ENCODE peak calls at places on chromosomes 5 and 9, in seven cellular contexts. U, L, A, H, D, I and W are unnamed samples.
A peak's percentile ranks its signal among the peaks of the same experiment; 100 is the strongest.

GRCh38 chr9:1876891-1877496 is 138.2 kb upstream of the SMARCA2 start:
- DNase-seq in A (no peak), L (no peak), U (no peak), I (no peak), H (no peak), D (no peak), W (no peak)

GRCh38 chr5:39014544-39014943 is 59.7 kb downstream of the RICTOR start:
- DNase-seq in I (no peak), A (no peak), U (peak; percentile 62), D (no peak), L (no peak), H (no peak), W (peak; percentile 44)

GRCh38 chr9:87713278-87713989 is 12.5 kb upstream of the CTSL start:
- DNase-seq in L (peak; percentile 78), U (peak; percentile 94), A (peak; percentile 31), I (peak; percentile 74), D (no peak), H (no peak), W (peak; percentile 89)

GRCh38 chr5:66915531-66915930 is 281.1 kb downstream of the CD180 start:
- DNase-seq in U (no peak), A (no peak), L (no peak), I (no peak), D (no peak), H (no peak), W (no peak)

GRCh38 chr9:93132287-93132927 is 1.6 kb downstream of the NINJ1 start:
- DNase-seq in D (peak; percentile 57), H (no peak), I (peak; percentile 91), L (no peak), A (no peak), U (peak; percentile 23), W (peak; percentile 76)

GRCh38 chr5:139647406-139648204 is 544 bp upstream of the CXXC5 start:
- DNase-seq in U (no peak), D (no peak), A (no peak), H (no peak), I (no peak), L (no peak), W (no peak)

GRCh38 chr9:136725612-136726011 is 13.2 kb downstream of the DIPK1B start:
- DNase-seq in H (no peak), D (no peak), U (peak; percentile 92), I (no peak), L (peak; percentile 65), A (no peak), W (no peak)

GRCh38 chr5:91175708-91176107 is 207.4 kb downstream of the ARRDC3 start:
- DNase-seq in U (no peak), D (no peak), H (no peak), I (no peak), A (no peak), L (no peak), W (no peak)

GRCh38 chr5:142517840-142518239 is 168.1 kb downstream of the FGF1 start:
- DNase-seq in H (no peak), A (no peak), I (no peak), D (no peak), U (no peak), L (no peak), W (no peak)

GRCh38 chr5:41809128-41809527 is 61.1 kb downstream of the OXCT1 start:
- DNase-seq in I (no peak), H (no peak), L (no peak), U (no peak), A (no peak), D (no peak), W (no peak)

GRCh38 chr9:127057970-127058644 is 64.3 kb downstream of the ANGPTL2 start:
- DNase-seq in H (no peak), I (no peak), A (no peak), D (no peak), L (no peak), U (no peak), W (no peak)

GRCh38 chr5:160460377-160461049 is 38.9 kb downstream of the PTTG1 start:
- DNase-seq in H (no peak), D (no peak), I (no peak), A (no peak), L (no peak), U (no peak), W (peak; percentile 36)

GRCh38 chr9:13513710-13514444 is 234.4 kb upstream of the MPDZ start:
- DNase-seq in I (no peak), L (peak; percentile 34), U (peak; percentile 97), A (no peak), H (peak; percentile 80), D (no peak), W (peak; percentile 20)

GRCh38 chr5:96978812-96979449 is 43.1 kb downstream of the LNPEP start:
- DNase-seq in U (no peak), A (no peak), H (no peak), L (peak; percentile 6), I (no peak), D (no peak), W (no peak)

GRCh38 chr5:173456751-173457171 is 128.5 kb upstream of the STC2 start:
- DNase-seq in I (no peak), H (no peak), A (no peak), U (no peak), L (no peak), D (no peak), W (no peak)

GRCh38 chr5:124285071-124285470 is 461.4 kb downstream of the ZNF608 start:
- DNase-seq in D (peak; percentile 18), U (peak; percentile 59), L (no peak), A (no peak), I (no peak), H (no peak), W (no peak)

GRCh38 chr9:93302586-93303257 is 118.8 kb downstream of the WNK2 start:
- DNase-seq in A (peak; percentile 43), L (peak; percentile 74), I (peak; percentile 71), H (no peak), D (no peak), U (peak; percentile 60), W (peak; percentile 77)

GRCh38 chr5:143820451-143820850 is 8.5 kb downstream of the HMHB1 start:
- DNase-seq in H (no peak), D (no peak), L (no peak), U (no peak), A (no peak), I (no peak), W (peak; percentile 14)

GRCh38 chr5:12659675-12660074 is 755.4 kb upstream of the CTNND2 start:
- DNase-seq in I (no peak), U (no peak), L (no peak), D (no peak), A (no peak), H (no peak), W (no peak)

GRCh38 chr9:124079176-124079925 is 67.8 kb downstream of the LHX2 start:
- DNase-seq in A (no peak), H (no peak), L (no peak), D (peak; percentile 13), U (peak; percentile 15), I (no peak), W (peak; percentile 75)

GRCh38 chr5:125696762-125697161 is 726.4 kb upstream of the GRAMD2B start:
- DNase-seq in A (no peak), L (peak; percentile 19), I (no peak), H (no peak), D (no peak), U (peak; percentile 62), W (no peak)

GRCh38 chr9:128456613-128457061 is 831 bp downstream of the ODF2 start:
- DNase-seq in A (peak; percentile 47), I (peak; percentile 82), L (peak; percentile 81), H (peak; percentile 68), D (peak; percentile 5), U (peak; percentile 74), W (peak; percentile 97)

GRCh38 chr5:141845371-141845821 is 32.8 kb downstream of the PCDH1 start:
- DNase-seq in A (no peak), H (peak; percentile 8), L (no peak), I (no peak), U (no peak), D (no peak), W (no peak)

GRCh38 chr9:113590991-113591898 is 127.7 kb downstream of the RGS3 start:
- DNase-seq in H (peak; percentile 15), I (peak; percentile 91), L (peak; percentile 89), D (no peak), U (peak; percentile 77), A (no peak), W (peak; percentile 86)

GRCh38 chr5:88824141-88824540 is 58.8 kb downstream of the MEF2C start:
- DNase-seq in L (no peak), H (no peak), U (no peak), A (no peak), I (no peak), D (no peak), W (no peak)

GRCh38 chr9:36392489-36392888 is 7.6 kb downstream of the RNF38 start:
- DNase-seq in D (no peak), L (no peak), U (no peak), I (no peak), A (no peak), H (no peak), W (no peak)

GRCh38 chr9:37408933-37409710 is 13.4 kb upstream of the GRHPR start:
- DNase-seq in I (no peak), U (no peak), A (peak; percentile 38), H (no peak), D (no peak), L (no peak), W (no peak)

GRCh38 chr9:122418016-122418415 is 47.2 kb downstream of the PTGS1 start:
- DNase-seq in H (no peak), L (no peak), I (no peak), U (peak; percentile 30), A (no peak), D (no peak), W (no peak)